ENCODE peak calls at places on chromosomes 2 and 18, in eight cellular contexts. X is neural progenitor cell; Z is CD4-positive, alpha-beta memory T cell; B is thyroid gland; H is left ventricle myocardium inferior; Q is breast epithelium; F is CD4-positive, alpha-beta T cell; R is Karpas-422. I is an unnamed sample. For H3K9me3, the result is how much of the 10 kb centered on the place peaks cover.

GRCh38 chr18:51195602-51196115 is 1.8 kb downstream of the MEX3C start:
- DNase-seq in X (peak), Z (peak), B (peak), H (no peak), Q (no peak), F (no peak), R (peak), I (no peak)

GRCh38 chr2:231113489-231113888 is 11.4 kb downstream of the HTR2B start:
- DNase-seq in X (peak), Z (no peak), B (no peak), H (no peak), Q (no peak), F (no peak), R (no peak), I (no peak)

GRCh38 chr2:31270136-31270535 is 36.2 kb downstream of the EHD3 start:
- DNase-seq in X (no peak), Z (no peak), B (no peak), H (no peak), Q (no peak), F (no peak), R (peak), I (no peak)

GRCh38 chr2:108593547-108594098 is 59.4 kb downstream of the LIMS1 start:
- DNase-seq in X (no peak), Z (no peak), B (no peak), H (no peak), Q (no peak), F (no peak), R (no peak), I (no peak)

GRCh38 chr2:177984739-177985138 is 87.8 kb downstream of the PDE11A start:
- DNase-seq in X (no peak), Z (no peak), B (peak), H (no peak), Q (no peak), F (no peak), R (no peak), I (no peak)

GRCh38 chr18:21703241-21703820 is 1.2 kb downstream of the ABHD3 start:
- DNase-seq in X (no peak), Z (no peak), B (peak), H (no peak), Q (no peak), F (no peak), R (peak), I (no peak)

GRCh38 chr2:203743441-203743932 is 37.0 kb downstream of the CD28 start:
- DNase-seq in X (no peak), Z (no peak), B (no peak), H (no peak), Q (no peak), F (no peak), R (no peak), I (no peak)

GRCh38 chr2:219099319-219099718 is 38.6 kb upstream of the IHH start:
- DNase-seq in X (no peak), Z (no peak), B (no peak), H (no peak), Q (no peak), F (no peak), R (no peak), I (no peak)

GRCh38 chr2:240051697-240052096 is 1.6 kb downstream of the OR6B3 start:
- DNase-seq in X (no peak), Z (no peak), B (no peak), H (no peak), Q (no peak), F (no peak), R (no peak), I (no peak)

GRCh38 chr2:201952212-201952611 is 81.4 kb upstream of the FZD7 start:
- DNase-seq in X (no peak), Z (no peak), B (no peak), H (no peak), Q (no peak), F (no peak), R (no peak), I (no peak)

GRCh38 chr2:161067846-161068245 is 92.4 kb upstream of the TANK start:
- DNase-seq in X (no peak), Z (no peak), B (no peak), H (no peak), Q (no peak), F (no peak), R (no peak), I (no peak)

GRCh38 chr2:206250041-206250897 is 24.2 kb upstream of the ZDBF2 start:
- DNase-seq in X (peak), Z (no peak), B (no peak), H (no peak), Q (no peak), F (no peak), R (peak), I (no peak)

GRCh38 chr2:162890690-162891311 is 52.2 kb upstream of the KCNH7 start:
- DNase-seq in X (peak), Z (no peak), B (no peak), H (no peak), Q (no peak), F (no peak), R (peak), I (no peak)

GRCh38 chr18:21115519-21116411 is 4.2 kb upstream of the ROCK1 start:
- DNase-seq in X (peak), Z (no peak), B (no peak), H (no peak), Q (no peak), F (no peak), R (no peak), I (no peak)

GRCh38 chr2:115299207-115299606 is 856.8 kb downstream of the DPP10 start:
- DNase-seq in X (no peak), Z (no peak), B (no peak), H (no peak), Q (no peak), F (no peak), R (no peak), I (no peak)
- H3K9me3 ChIP-seq in X (under half), Z (under half), B (under half), H (under half), Q (under half), F (under half), R (under half), I (under half)

GRCh38 chr2:98219152-98219551 is 127.1 kb upstream of the CNGA3 start:
- DNase-seq in X (no peak), Z (no peak), B (no peak), H (no peak), Q (no peak), F (no peak), R (no peak), I (no peak)
- H3K9me3 ChIP-seq in X (under half), Z (under half), B (under half), H (under half), Q (under half), F (under half), R (under half), I (under half)

DNA sequence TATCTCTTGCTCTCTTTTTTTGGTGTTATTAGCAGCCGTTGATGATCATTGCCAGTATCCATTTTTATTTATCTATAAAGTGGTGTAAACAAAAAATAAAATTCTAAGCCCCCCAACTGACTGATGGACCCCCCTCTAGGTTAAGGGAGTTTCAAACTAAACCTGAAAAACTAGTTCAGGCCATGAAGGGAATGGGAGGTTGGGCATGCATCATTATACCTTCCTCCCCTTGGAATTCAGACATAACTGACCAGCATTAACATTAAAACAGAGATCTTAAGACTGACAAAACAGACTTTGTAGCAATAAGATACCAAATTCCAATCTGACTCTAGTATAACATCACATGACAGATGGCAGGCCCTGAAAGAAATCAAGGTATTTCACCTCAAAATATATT is 20.2 kb downstream of the RALBP1 start:
- DNase-seq in X (no peak), Z (no peak), B (no peak), H (no peak), Q (no peak), F (no peak), R (no peak), I (no peak)
- H3K9me3 ChIP-seq in X (under half), Z (under half), B (under half), H (under half), Q (under half), F (under half), R (under half), I (under half)

GRCh38 chr2:89780318-89780717 is 1088.8 kb downstream of the RPIA start:
- DNase-seq in X (no peak), Z (no peak), B (no peak), H (no peak), Q (no peak), F (no peak), R (no peak), I (no peak)

DNA sequence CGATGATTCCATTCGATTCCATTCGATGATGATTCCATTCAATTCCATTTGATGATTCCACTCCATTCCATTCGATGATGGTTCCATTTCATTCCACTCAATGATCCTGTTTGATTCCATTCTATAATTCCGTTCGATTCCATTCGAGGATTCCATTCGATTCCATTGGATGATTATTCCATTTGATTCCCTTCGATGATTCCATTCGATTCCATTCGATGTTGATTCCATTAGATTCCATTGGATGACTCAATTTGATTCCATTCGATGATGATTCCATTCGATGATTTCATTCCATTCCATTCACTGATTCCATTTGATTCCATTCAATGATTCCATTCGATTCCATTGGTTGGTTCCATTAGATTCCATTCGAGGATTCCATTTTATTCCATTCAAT is 1084.4 kb downstream of the RPIA start:
- DNase-seq in X (no peak), Z (no peak), B (no peak), H (no peak), Q (no peak), F (no peak), R (no peak), I (no peak)
- H3K9me3 ChIP-seq in X (half or more), Z (under half), B (under half), H (half or more), Q (under half), F (half or more), R (half or more), I (under half)

GRCh38 chr2:147525724-147526489 is 318.9 kb upstream of the ACVR2A start:
- DNase-seq in X (no peak), Z (no peak), B (peak), H (no peak), Q (no peak), F (no peak), R (no peak), I (no peak)

GRCh38 chr2:147524912-147525311 is 319.9 kb upstream of the ACVR2A start:
- DNase-seq in X (no peak), Z (no peak), B (no peak), H (no peak), Q (no peak), F (no peak), R (no peak), I (no peak)

GRCh38 chr2:147521936-147522335 is 322.9 kb upstream of the ACVR2A start:
- DNase-seq in X (no peak), Z (no peak), B (no peak), H (no peak), Q (no peak), F (no peak), R (no peak), I (no peak)

GRCh38 chr2:147520817-147521216 is 324.0 kb upstream of the ACVR2A start:
- DNase-seq in X (no peak), Z (no peak), B (no peak), H (no peak), Q (no peak), F (no peak), R (no peak), I (no peak)

GRCh38 chr2:147523415-147523814 is 321.4 kb upstream of the ACVR2A start:
- DNase-seq in X (no peak), Z (no peak), B (no peak), H (no peak), Q (no peak), F (no peak), R (no peak), I (no peak)
- H3K9me3 ChIP-seq in X (under half), Z (under half), B (under half), H (under half), Q (under half), F (under half), R (under half), I (under half)

GRCh38 chr2:23699526-23699925 is 227.4 kb downstream of the ATAD2B start:
- DNase-seq in X (no peak), Z (no peak), B (no peak), H (no peak), Q (no peak), F (no peak), R (no peak), I (no peak)

GRCh38 chr2:23697256-23697655 is 229.7 kb downstream of the ATAD2B start:
- DNase-seq in X (no peak), Z (no peak), B (no peak), H (no peak), Q (peak), F (no peak), R (no peak), I (no peak)

GRCh38 chr2:23697676-23698075 is 229.2 kb downstream of the ATAD2B start:
- DNase-seq in X (no peak), Z (no peak), B (no peak), H (no peak), Q (no peak), F (no peak), R (no peak), I (no peak)

GRCh38 chr2:23698116-23698732 is 228.7 kb downstream of the ATAD2B start:
- DNase-seq in X (no peak), Z (no peak), B (no peak), H (no peak), Q (no peak), F (no peak), R (no peak), I (no peak)

DNA sequence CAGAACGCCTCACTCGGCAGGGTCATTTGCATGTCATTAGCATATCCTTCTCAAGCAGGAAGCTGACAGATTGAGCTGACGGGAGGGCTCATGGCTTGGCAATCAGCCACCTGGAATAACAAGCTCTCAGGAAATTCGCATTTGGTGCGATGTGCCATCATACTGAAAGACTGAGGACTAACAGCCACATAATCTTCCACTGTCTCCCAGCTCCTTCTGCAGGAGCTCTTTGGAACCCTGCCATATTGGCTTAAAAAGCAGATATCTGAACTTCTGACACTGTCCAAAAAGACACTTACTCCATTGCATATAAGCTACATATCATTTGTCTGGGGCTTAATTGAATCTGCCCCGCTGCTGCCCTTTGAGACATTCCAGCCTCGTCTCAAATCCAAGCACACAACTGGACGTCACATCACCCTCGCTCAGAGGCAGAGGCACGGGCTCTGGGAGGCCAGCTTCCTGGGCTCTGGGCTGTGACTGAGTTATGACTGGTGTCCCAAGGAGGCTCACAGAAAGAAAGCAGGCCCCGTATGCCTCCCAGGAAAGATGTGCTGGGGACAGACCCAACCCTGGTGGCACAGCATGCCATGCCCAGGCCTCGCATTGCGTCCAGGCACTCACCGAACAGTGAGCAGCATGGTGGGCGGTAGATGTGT is 228.1 kb downstream of the ATAD2B start:
- DNase-seq in X (no peak), Z (no peak), B (no peak), H (no peak), Q (peak), F (no peak), R (peak), I (no peak)
- H3K9me3 ChIP-seq in X (under half), Z (under half), B (under half), H (under half), Q (under half), F (under half), R (under half), I (under half)

DNA sequence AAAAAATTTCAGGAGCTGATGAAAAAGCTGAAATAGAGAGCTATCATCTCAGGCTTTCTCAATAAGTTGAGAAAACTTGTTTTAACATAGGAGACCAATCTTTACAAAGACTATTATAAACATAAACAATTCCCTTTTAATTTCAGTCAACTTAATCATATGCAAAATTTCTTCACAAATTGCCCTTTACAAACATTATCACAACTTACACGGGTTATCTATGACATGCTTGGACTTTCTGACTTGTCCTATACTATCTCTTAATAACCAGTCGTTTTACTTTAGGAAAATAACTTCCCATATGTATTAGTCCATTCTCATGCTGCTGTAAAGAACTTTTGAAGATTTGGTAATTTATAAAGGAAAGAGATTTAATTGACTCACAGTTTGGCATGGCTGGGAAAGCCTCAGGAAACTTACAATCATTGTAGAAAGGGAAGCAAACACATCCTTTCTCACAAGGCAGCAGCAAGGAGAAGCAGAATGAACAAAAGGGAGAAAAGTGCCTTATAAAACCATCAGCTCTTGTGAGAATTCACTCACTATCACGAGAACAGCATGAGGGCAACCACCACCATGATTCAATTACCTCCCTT is 1583.7 kb upstream of the CELF4 start:
- DNase-seq in X (peak), Z (no peak), B (no peak), H (no peak), Q (no peak), F (no peak), R (no peak), I (no peak)
- H3K9me3 ChIP-seq in X (under half), Z (under half), B (under half), H (under half), Q (under half), F (under half), R (under half), I (under half)